ENCODE peak calls at places on chromosomes 3 and 15, in nine cellular contexts. Q, D, R, I, E, F, T, L and U are unnamed samples.

GRCh38 chr15:75866916-75867315 is 23.7 kb downstream of the UBE2Q2 start:
- DNase-seq in F (no peak), E (no peak), L (no peak), T (no peak), R (no peak), Q (no peak), I (no peak), D (no peak), U (no peak)

GRCh38 chr15:83248151-83248851 is 36.2 kb downstream of the BNC1 start:
- DNase-seq in T (no peak), F (peak; percentile 26), I (peak; percentile 53), E (peak; percentile 17), R (no peak), Q (no peak), L (no peak), D (peak; percentile 17), U (peak; percentile 72)

GRCh38 chr15:95669146-95669922 is 661.2 kb upstream of the NR2F2 start:
- DNase-seq in I (peak; percentile 27), D (no peak), F (peak; percentile 21), L (no peak), Q (no peak), R (no peak), E (no peak), T (no peak), U (no peak)

GRCh38 chr3:162492446-162493081 is 996.0 kb downstream of the OTOL1 start:
- DNase-seq in T (no peak), R (no peak), Q (no peak), L (no peak), E (no peak), F (no peak), D (peak; percentile 53), I (no peak), U (peak; percentile 22)

GRCh38 chr3:124292329-124292728 is 300.4 kb upstream of the ROPN1 start:
- DNase-seq in F (no peak), E (no peak), R (peak; percentile 71), D (no peak), Q (no peak), L (no peak), T (peak; percentile 68), I (peak; percentile 0), U (no peak)

GRCh38 chr3:46484911-46485696 is 12.7 kb upstream of the RTP3 start:
- DNase-seq in F (no peak), T (peak; percentile 94), D (no peak), I (peak; percentile 39), Q (no peak), E (peak; percentile 11), R (peak; percentile 54), L (no peak), U (no peak)

GRCh38 chr15:85457392-85457968 is 77.1 kb downstream of the AKAP13 start:
- DNase-seq in E (no peak), R (no peak), T (no peak), D (no peak), Q (no peak), F (peak; percentile 64), L (no peak), I (no peak), U (peak; percentile 34)

GRCh38 chr3:121096968-121097367 is 189.0 kb downstream of the STXBP5L start:
- DNase-seq in T (no peak), D (no peak), I (no peak), E (no peak), R (no peak), F (no peak), Q (no peak), L (no peak), U (no peak)

GRCh38 chr3:185561958-185562357 is 9.6 kb upstream of the LIPH start:
- DNase-seq in F (no peak), Q (no peak), T (no peak), R (no peak), L (no peak), I (no peak), D (no peak), E (no peak), U (no peak)

GRCh38 chr15:94196536-94196935 is 34.8 kb upstream of the MCTP2 start:
- DNase-seq in L (no peak), Q (no peak), F (no peak), T (no peak), E (no peak), R (no peak), D (no peak), I (no peak), U (no peak)